ENCODE peak calls at places on chromosomes 2 and 18, in seven cellular contexts. A, I, P, R, Y, B and F are unnamed samples. For H3K9me3, the result is how much of the 10 kb centered on the place peaks cover.

GRCh38 chr2:181673178-181673577 is 7.1 kb downstream of the NEUROD1 start:
- DNase-seq in Y (no peak), A (no peak), I (no peak), B (no peak), R (no peak), P (no peak), F (no peak)

GRCh38 chr2:26344581-26345283 is 1.2 kb upstream of the SELENOI start:
- DNase-seq in R (no peak), Y (no peak), B (no peak), A (peak), I (no peak), P (no peak), F (peak)

GRCh38 chr2:63438171-63438570 is 150.1 kb downstream of the WDPCP start:
- DNase-seq in P (no peak), A (no peak), I (no peak), B (no peak), Y (no peak), R (no peak), F (no peak)

GRCh38 chr2:193523662-193524061 is 1328.9 kb upstream of the TMEFF2 start:
- DNase-seq in P (no peak), R (no peak), A (no peak), B (no peak), Y (no peak), I (no peak), F (no peak)

GRCh38 chr2:150272404-150272803 is 215.1 kb downstream of the RND3 start:
- DNase-seq in R (no peak), A (no peak), B (no peak), Y (no peak), P (no peak), I (no peak), F (no peak)

GRCh38 chr2:181411105-181411849 is 45.9 kb upstream of the ITGA4 start:
- DNase-seq in B (no peak), Y (no peak), P (peak), A (no peak), R (peak), I (no peak), F (no peak)

GRCh38 chr18:25678226-25678625 is 326.3 kb upstream of the ZNF521 start:
- DNase-seq in B (no peak), I (no peak), R (no peak), A (no peak), P (no peak), Y (no peak), F (no peak)

GRCh38 chr2:105364436-105365139 is 27.2 kb downstream of the C2orf49 start:
- DNase-seq in B (no peak), P (no peak), R (no peak), I (no peak), Y (no peak), A (no peak), F (peak)

GRCh38 chr2:219433666-219434467 is 776 bp upstream of the SPEG start:
- DNase-seq in I (peak), Y (no peak), R (no peak), P (no peak), A (no peak), B (peak), F (no peak)

GRCh38 chr2:189300917-189301316 is 121.4 kb upstream of the COL5A2 start:
- DNase-seq in R (no peak), A (no peak), P (no peak), B (no peak), I (no peak), Y (no peak), F (no peak)

GRCh38 chr2:48343154-48343553 is 186.8 kb upstream of the STON1 start:
- DNase-seq in Y (no peak), I (no peak), B (no peak), P (no peak), R (no peak), A (no peak), F (no peak)

GRCh38 chr2:180799141-180799540 is 181.3 kb upstream of the UBE2E3 start:
- DNase-seq in I (no peak), R (no peak), P (no peak), B (no peak), Y (no peak), A (no peak), F (no peak)

GRCh38 chr18:2070636-2071035 is 500.7 kb downstream of the METTL4 start:
- DNase-seq in P (no peak), B (no peak), A (no peak), R (no peak), Y (no peak), I (no peak), F (no peak)

GRCh38 chr2:37775908-37776250 is 104.4 kb upstream of the CDC42EP3 start:
- DNase-seq in A (no peak), P (no peak), Y (no peak), B (no peak), I (peak), R (no peak), F (peak)

DNA sequence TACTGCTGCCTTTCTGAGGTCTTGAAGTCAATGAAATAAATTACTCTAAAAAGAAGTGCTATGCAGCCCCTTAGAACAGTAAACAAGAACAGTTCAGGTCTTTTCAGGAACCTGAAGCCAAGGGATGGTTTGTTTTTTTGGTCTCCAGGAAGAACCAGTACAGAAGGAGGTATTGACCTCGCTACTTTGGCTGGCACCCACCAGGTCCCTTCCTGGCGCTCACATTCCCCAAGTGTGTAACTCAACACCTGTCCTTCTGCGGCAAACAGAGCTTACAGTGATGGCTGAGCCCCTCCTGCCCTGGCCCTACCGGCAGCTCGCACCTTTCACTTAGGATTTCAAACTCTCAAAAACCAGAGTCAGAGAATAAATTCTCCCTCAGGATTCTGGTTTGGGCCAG is 51.9 kb downstream of the SETBP1 start:
- DNase-seq in B (no peak), Y (no peak), R (no peak), I (no peak), P (no peak), A (peak), F (no peak)
- H3K27ac ChIP-seq in B (peak), Y (no peak), R (no peak), I (peak), P (no peak), A (no peak), F (no peak)

GRCh38 chr2:226766352-226767055 is 33.1 kb downstream of the IRS1 start:
- DNase-seq in B (no peak), A (no peak), P (no peak), Y (no peak), I (no peak), R (no peak), F (no peak)
- H3K9me3 ChIP-seq in B (under half), A (under half), P (under half), Y (under half), I (under half), R (under half), F (under half)

DNA sequence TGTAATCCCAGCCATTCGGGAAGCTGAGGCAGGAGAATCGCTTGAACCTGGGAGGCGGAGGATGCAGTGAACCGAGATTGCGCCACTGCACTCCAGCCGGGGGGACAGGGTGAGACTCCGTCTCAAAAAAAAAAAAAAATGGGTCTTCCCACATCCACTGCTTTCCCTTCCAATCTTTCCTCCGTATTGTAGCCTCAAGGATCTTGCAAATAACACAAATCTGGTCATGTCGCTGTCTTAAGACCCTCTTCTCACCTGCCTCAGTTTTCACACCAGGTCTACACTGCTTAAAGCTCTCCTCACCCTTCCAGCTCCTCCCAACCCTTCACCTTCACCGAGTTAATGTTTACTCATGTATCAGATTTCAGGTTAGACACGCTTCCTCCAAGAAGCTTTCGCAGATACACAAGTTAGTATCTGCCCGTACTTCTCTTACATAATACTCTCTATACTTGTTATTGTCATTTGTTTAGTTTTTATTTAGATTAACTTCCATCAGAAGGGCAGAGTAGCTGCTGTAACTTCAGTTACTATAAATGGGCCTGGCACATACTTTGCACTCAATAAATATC is 1.5 kb downstream of the IER3IP1 start:
- DNase-seq in I (no peak), B (no peak), A (no peak), R (no peak), Y (no peak), P (no peak), F (no peak)
- H3K4me3 ChIP-seq in I (peak), B (peak), A (no peak), R (peak), Y (peak), P (peak), F (peak)

DNA sequence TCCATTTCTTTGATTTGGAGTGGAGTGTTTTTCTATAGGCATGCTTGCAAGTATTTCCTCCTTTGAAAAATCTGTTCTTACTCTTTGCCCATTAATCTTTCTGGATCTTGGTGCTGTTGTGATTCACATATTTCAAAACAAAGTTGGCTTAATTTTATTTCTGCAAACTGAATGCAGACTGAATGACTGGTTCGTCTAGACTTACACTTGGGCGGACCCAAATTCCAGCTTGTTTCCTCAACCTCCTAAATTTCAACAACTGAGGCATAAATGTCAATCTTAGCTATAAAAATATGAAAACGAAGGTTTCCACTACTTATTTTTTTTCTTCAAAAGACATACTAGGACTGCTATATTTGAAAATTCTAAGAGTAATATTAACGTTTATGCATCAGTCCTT is 59.0 kb downstream of the ANKRD44 start:
- DNase-seq in I (no peak), Y (no peak), P (no peak), A (no peak), R (no peak), B (no peak), F (no peak)
- H3K27ac ChIP-seq in I (no peak), Y (no peak), P (no peak), A (no peak), R (no peak), B (no peak), F (no peak)

DNA sequence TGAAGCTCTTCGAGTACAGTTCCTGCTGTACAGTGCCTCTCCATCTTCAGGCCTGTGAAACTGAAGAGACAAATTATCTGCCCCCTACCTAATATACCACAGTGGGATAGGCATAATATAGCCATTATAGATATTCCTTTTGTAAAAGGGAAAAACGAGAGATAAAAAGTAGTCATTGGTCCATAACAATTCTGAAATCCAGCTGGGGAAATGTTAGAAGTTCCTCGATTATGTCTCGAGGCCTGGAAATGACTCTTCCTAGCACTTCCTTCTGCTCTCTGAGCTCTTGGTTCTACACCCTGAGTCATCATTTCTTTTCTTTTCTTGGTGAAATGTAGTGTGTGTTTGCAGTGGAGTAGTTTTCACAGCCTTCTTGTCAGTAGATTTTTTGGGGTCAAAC is 51.5 kb downstream of the ASB1 start:
- DNase-seq in P (no peak), A (no peak), I (no peak), B (no peak), Y (no peak), R (no peak), F (no peak)
- H3K9me3 ChIP-seq in P (under half), A (under half), I (under half), B (under half), Y (under half), R (under half), F (under half)

GRCh38 chr18:48957616-48958015 is 6.9 kb upstream of the SMAD7 start:
- DNase-seq in P (no peak), I (no peak), R (no peak), B (no peak), Y (no peak), A (no peak), F (no peak)

GRCh38 chr18:48957136-48957535 is 6.4 kb upstream of the SMAD7 start:
- DNase-seq in P (no peak), B (no peak), A (no peak), R (no peak), I (no peak), Y (no peak), F (no peak)

GRCh38 chr18:48954837-48955527 is 4.2 kb upstream of the SMAD7 start:
- DNase-seq in Y (no peak), P (no peak), I (no peak), A (no peak), B (peak), R (no peak), F (no peak)

GRCh38 chr18:48955528-48956261 is 4.9 kb upstream of the SMAD7 start:
- DNase-seq in R (peak), A (no peak), B (peak), P (no peak), I (peak), Y (no peak), F (no peak)

DNA sequence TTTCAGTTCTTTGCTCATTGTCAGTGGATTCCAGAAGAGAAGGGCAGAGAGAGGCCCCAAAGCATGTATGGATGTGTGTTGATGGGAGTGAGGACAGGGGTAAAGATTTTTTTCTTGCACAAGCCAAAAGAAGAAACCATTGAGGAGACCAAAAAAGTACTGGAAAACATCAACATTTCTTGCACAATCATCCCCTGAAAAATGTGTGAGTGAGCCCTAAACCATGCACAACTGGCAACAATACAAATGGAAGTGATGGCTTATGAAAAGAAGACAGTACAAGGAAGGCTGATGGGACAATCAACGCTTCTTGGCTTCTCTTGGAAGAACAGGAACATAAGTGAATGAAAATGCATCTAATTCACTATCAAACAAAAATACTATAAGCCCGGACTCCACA is 5.6 kb upstream of the SMAD7 start:
- DNase-seq in R (no peak), A (no peak), B (no peak), I (no peak), Y (no peak), P (no peak), F (no peak)
- H3K4me3 ChIP-seq in R (no peak), A (no peak), B (no peak), I (no peak), Y (no peak), P (no peak), F (no peak)

DNA sequence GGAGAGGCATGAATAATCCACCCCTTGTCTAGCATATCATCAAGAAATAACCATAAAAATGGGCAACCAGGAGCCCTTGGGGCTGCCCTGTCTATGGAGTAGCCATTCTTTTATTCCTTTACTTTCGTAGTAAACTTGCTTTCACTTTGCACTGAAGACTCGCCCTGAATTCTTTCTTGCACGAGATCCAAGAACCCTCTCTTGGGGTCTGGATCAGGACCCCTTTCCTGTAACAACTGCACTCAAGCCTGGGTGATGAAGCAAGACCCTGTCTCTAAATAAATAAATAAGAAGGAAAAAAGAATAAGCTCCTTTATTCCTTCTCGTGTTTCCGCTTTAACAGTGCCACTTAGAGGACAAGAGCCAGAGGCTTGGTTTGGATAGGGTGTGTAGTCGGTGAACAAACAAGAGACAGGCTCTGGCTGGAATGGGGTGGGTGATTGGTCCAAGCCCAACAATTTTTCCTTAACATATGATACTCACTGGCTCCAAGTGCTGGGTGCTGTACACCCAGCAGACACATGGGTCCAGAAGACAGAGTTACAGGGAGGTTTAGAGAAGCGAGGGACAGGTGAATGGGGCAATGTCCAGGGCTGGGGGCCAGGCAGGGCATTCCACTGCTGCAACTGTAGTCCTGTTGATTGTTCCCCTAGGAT is 77.6 kb downstream of the NCAPH start:
- DNase-seq in P (no peak), I (no peak), Y (no peak), R (no peak), B (peak), A (peak), F (no peak)
- H3K27ac ChIP-seq in P (peak), I (no peak), Y (peak), R (peak), B (peak), A (peak), F (no peak)

GRCh38 chr2:120271952-120272351 is 19.3 kb downstream of the RALB start:
- DNase-seq in I (no peak), Y (no peak), B (no peak), P (no peak), A (no peak), R (no peak), F (no peak)
- H3K9me3 ChIP-seq in I (under half), Y (under half), B (under half), P (under half), A (under half), R (under half), F (under half)

DNA sequence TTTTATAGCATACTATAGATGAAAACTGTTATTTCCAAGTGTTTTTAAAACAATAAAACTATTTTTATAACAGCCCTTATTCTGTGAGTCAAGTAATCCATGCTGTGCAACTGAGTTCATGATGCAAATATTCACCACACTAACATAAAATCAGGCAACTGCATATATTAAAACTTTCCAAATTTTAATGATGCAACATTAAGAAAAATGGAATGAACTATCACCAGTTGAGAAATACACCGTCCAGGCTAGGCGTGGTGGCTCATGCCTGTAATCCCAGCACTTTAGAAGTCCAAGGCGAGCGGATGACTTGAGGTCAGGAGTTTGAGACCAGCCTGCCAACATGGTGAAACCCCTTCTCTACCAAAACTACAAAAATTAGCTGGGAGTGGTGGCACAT is 114.5 kb downstream of the CDH2 start:
- DNase-seq in I (no peak), R (no peak), B (no peak), Y (no peak), P (no peak), A (no peak), F (no peak)
- H3K4me3 ChIP-seq in I (no peak), R (no peak), B (no peak), Y (no peak), P (no peak), A (no peak), F (no peak)